ENCODE peak calls at places on chromosomes 5 and 9, in nine cellular contexts. Z is body of pancreas, K is fibroblast of the conjunctiva, W is T-cell, R is sigmoid colon, N is GF-D8, T is fibroblast of gingiva, B is fibroblast of the aortic adventitia, V is SHP77 treated with DMSO at 0.1 percent for 48 hours. I is an unnamed sample.

GRCh38 chr5:92942762-92943161 is 638.3 kb downstream of the NR2F1-AS1 start:
- DNase-seq in Z (no peak), K (no peak), W (no peak), R (no peak), N (no peak), T (no peak), B (no peak), V (no peak), I (no peak)

GRCh38 chr9:72205513-72205912 is 56.3 kb downstream of the GDA start:
- DNase-seq in Z (peak; percentile 16), K (no peak), W (no peak), R (no peak), N (no peak), T (no peak), B (peak; percentile 0), V (no peak), I (no peak)

GRCh38 chr9:108565651-108566378 is 290.0 kb downstream of the ACTL7B start:
- DNase-seq in Z (peak; percentile 71), K (peak; percentile 89), W (no peak), R (peak; percentile 72), N (peak; percentile 10), T (peak; percentile 85), B (peak; percentile 97), V (peak; percentile 49), I (peak; percentile 67)

GRCh38 chr5:151499636-151500035 is 52.2 kb downstream of the SLC36A1 start:
- DNase-seq in Z (no peak), K (no peak), W (no peak), R (no peak), N (peak; percentile 63), T (peak; percentile 29), B (peak; percentile 21), V (no peak), I (no peak)

GRCh38 chr9:128406848-128407391 is 13.7 kb upstream of the CERCAM start:
- DNase-seq in Z (no peak), K (no peak), W (no peak), R (no peak), N (no peak), T (no peak), B (peak; percentile 22), V (no peak), I (no peak)

GRCh38 chr5:154194348-154195329 is 4.1 kb downstream of the GALNT10 start:
- DNase-seq in Z (no peak), K (no peak), W (no peak), R (no peak), N (no peak), T (peak; percentile 84), B (peak; percentile 84), V (no peak), I (no peak)

GRCh38 chr9:109787735-109788134 is 7.7 kb downstream of the PALM2AKAP2 start:
- DNase-seq in Z (no peak), K (no peak), W (no peak), R (no peak), N (no peak), T (peak; percentile 35), B (no peak), V (no peak), I (no peak)

GRCh38 chr9:94210616-94211603 is 48.2 kb upstream of the ZNF169 start:
- DNase-seq in Z (no peak), K (no peak), W (no peak), R (no peak), N (no peak), T (no peak), B (peak; percentile 5), V (no peak), I (no peak)

GRCh38 chr5:51632794-51633193 is 249.5 kb downstream of the ISL1 start:
- DNase-seq in Z (no peak), K (no peak), W (no peak), R (no peak), N (no peak), T (no peak), B (peak; percentile 26), V (no peak), I (no peak)

GRCh38 chr9:115115924-115116323 is 2.0 kb downstream of the TNC start:
- DNase-seq in Z (no peak), K (no peak), W (no peak), R (no peak), N (no peak), T (peak; percentile 40), B (peak; percentile 66), V (no peak), I (no peak)

GRCh38 chr9:74125916-74126315 is 371.2 kb upstream of the RORB start:
- DNase-seq in Z (no peak), K (no peak), W (no peak), R (no peak), N (no peak), T (peak; percentile 9), B (no peak), V (no peak), I (no peak)

GRCh38 chr5:22709743-22710142 is 143.4 kb downstream of the CDH12 start:
- DNase-seq in Z (no peak), K (no peak), W (no peak), R (no peak), N (no peak), T (no peak), B (no peak), V (no peak), I (no peak)

I was measured in colonic mucosa.